ENCODE peak calls at places on chromosomes 16 and 17, in six cellular contexts. One of them, this sample, is unnamed.

GRCh38 chr16:84569382-84569987 is 48.4 kb downstream of the COTL1 start:
- DNase-seq in fibroblast of lung: no peak
- DNase-seq in GM12878: peak; percentile 36
- DNase-seq in H9: no peak
- DNase-seq in K562: no peak
- DNase-seq in hepatocyte: peak; percentile 78
- DNase-seq in this sample: no peak

GRCh38 chr17:47423406-47424295 is 99.9 kb downstream of the EFCAB13 start:
- DNase-seq in fibroblast of lung: peak; percentile 17
- DNase-seq in GM12878: no peak
- DNase-seq in H9: peak; percentile 68
- DNase-seq in K562: no peak
- DNase-seq in hepatocyte: peak; percentile 56
- DNase-seq in this sample: no peak

GRCh38 chr17:10270258-10270657 is 71.9 kb upstream of the GAS7 start:
- DNase-seq in fibroblast of lung: no peak
- DNase-seq in GM12878: no peak
- DNase-seq in H9: no peak
- DNase-seq in K562: no peak
- DNase-seq in hepatocyte: no peak
- DNase-seq in this sample: no peak

GRCh38 chr17:74490716-74491115 is 24.3 kb downstream of the CD300A start:
- DNase-seq in fibroblast of lung: no peak
- DNase-seq in GM12878: no peak
- DNase-seq in H9: peak; percentile 24
- DNase-seq in K562: no peak
- DNase-seq in hepatocyte: no peak
- DNase-seq in this sample: no peak

GRCh38 chr17:11309850-11310249 is 68.8 kb downstream of the SHISA6 start:
- DNase-seq in fibroblast of lung: no peak
- DNase-seq in GM12878: no peak
- DNase-seq in H9: no peak
- DNase-seq in K562: no peak
- DNase-seq in hepatocyte: no peak
- DNase-seq in this sample: no peak

GRCh38 chr17:83180996-83181481 is 101.6 kb downstream of the METRNL start:
- DNase-seq in fibroblast of lung: no peak
- DNase-seq in GM12878: no peak
- DNase-seq in H9: peak; percentile 31
- DNase-seq in K562: no peak
- DNase-seq in hepatocyte: peak; percentile 2
- DNase-seq in this sample: peak; percentile 35

GRCh38 chr17:73497721-73498120 is 146.5 kb downstream of the SDK2 start:
- DNase-seq in fibroblast of lung: no peak
- DNase-seq in GM12878: no peak
- DNase-seq in H9: no peak
- DNase-seq in K562: no peak
- DNase-seq in hepatocyte: no peak
- DNase-seq in this sample: no peak

GRCh38 chr17:28384281-28385036 is 13.0 kb downstream of the SARM1 start:
- DNase-seq in fibroblast of lung: no peak
- DNase-seq in GM12878: no peak
- DNase-seq in H9: peak; percentile 75
- DNase-seq in K562: no peak
- DNase-seq in hepatocyte: peak; percentile 72
- DNase-seq in this sample: no peak

GRCh38 chr17:38563362-38564253 is 42.1 kb downstream of the SRCIN1 start:
- DNase-seq in fibroblast of lung: no peak
- DNase-seq in GM12878: no peak
- DNase-seq in H9: peak; percentile 94
- DNase-seq in K562: no peak
- DNase-seq in hepatocyte: no peak
- DNase-seq in this sample: no peak

GRCh38 chr16:4339909-4340308 is 11.2 kb downstream of the PAM16 start:
- DNase-seq in fibroblast of lung: no peak
- DNase-seq in GM12878: no peak
- DNase-seq in H9: no peak
- DNase-seq in K562: no peak
- DNase-seq in hepatocyte: peak; percentile 71
- DNase-seq in this sample: no peak

GRCh38 chr17:45262516-45263476 is 902 bp upstream of the SPATA32 start:
- DNase-seq in fibroblast of lung: peak; percentile 51
- DNase-seq in GM12878: no peak
- DNase-seq in H9: peak; percentile 36
- DNase-seq in K562: no peak
- DNase-seq in hepatocyte: no peak
- DNase-seq in this sample: no peak

GRCh38 chr17:78341559-78342437 is 18.1 kb downstream of the SOCS3 start:
- DNase-seq in fibroblast of lung: peak; percentile 83
- DNase-seq in GM12878: no peak
- DNase-seq in H9: peak; percentile 72
- DNase-seq in K562: peak; percentile 88
- DNase-seq in hepatocyte: peak; percentile 92
- DNase-seq in this sample: no peak
- TF ChIP-seq CTCF in fibroblast of lung: no peak
- TF ChIP-seq CTCF in GM12878: no peak
- TF ChIP-seq CTCF in H9: no peak
- TF ChIP-seq CTCF in K562: no peak
- TF ChIP-seq CTCF in hepatocyte: no peak
- TF ChIP-seq CTCF in this sample: no peak

GRCh38 chr17:18076941-18077340 is 10.8 kb upstream of the DRG2 start:
- DNase-seq in fibroblast of lung: peak; percentile 19
- DNase-seq in GM12878: no peak
- DNase-seq in H9: no peak
- DNase-seq in K562: no peak
- DNase-seq in hepatocyte: no peak
- DNase-seq in this sample: no peak
- H2AFZ ChIP-seq in fibroblast of lung: no peak overlapping the region
- H2AFZ ChIP-seq in GM12878: no peak overlapping the region
- H2AFZ ChIP-seq in H9: no peak overlapping the region
- H2AFZ ChIP-seq in K562: peak overlapping the region; percentile 47
- H2AFZ ChIP-seq in hepatocyte: no peak overlapping the region
- H2AFZ ChIP-seq in this sample: peak overlapping the region; percentile 3

DNA sequence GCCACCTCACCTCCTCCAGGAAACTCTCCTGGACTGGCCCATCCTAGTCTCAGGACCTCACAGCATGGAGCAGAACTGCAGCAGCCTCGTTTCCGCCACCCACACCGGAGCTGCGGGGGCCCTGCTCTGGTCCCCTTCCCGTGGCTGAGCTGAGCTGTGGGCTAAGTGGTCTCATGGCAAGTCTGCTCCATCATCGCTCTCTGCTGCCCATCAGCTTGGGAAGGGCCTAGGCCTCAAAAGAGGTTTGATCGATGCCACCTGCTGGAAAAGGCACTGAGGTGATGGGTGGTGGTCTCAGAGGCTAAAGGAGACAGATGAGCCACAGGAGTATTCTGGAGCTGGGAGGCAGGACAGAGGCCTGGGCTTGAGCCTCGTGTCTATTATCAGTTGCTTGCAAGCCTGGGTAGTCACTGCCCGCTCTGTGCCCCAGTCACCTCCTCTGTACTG is 1.8 kb downstream of the ITGAE start:
- DNase-seq in fibroblast of lung: no peak
- DNase-seq in GM12878: no peak
- DNase-seq in H9: peak; percentile 54
- DNase-seq in K562: no peak
- DNase-seq in hepatocyte: no peak
- DNase-seq in this sample: no peak
- TF ChIP-seq CTCF in fibroblast of lung: no peak
- TF ChIP-seq CTCF in GM12878: no peak
- TF ChIP-seq CTCF in H9: peak; percentile 34
- TF ChIP-seq CTCF in K562: no peak
- TF ChIP-seq CTCF in hepatocyte: no peak
- TF ChIP-seq CTCF in this sample: no peak

DNA sequence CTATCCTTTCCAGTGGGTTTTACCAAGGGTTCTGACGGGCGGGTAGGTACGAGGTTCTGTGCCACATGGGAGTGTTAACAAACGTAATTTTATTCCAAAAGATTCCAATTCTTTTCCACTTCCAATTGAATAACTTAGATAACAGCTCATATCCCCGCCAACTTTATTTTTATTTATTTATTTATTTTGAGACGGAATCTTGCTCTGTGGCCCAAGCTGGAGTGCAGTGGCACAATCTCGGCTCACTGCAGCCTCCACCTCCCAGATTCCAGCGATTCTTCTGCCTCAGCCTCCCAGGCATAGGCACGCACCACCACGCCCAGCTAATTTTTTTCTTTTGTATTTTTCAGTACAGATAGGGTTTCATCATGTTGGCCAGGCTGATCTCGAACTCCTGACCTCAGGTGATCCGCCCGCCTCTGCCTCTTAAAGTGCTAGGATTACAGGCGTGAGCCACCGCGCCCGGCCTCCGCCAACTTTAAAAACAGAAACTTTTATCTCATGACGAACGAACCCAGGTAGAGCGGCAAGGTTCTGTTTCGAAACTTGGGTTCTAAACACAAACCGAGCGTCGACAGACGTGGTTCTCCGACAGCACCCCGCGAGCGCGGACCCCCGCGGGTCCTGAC is 621 bp downstream of the ECI1 start:
- DNase-seq in fibroblast of lung: peak; percentile 22
- DNase-seq in GM12878: no peak
- DNase-seq in H9: no peak
- DNase-seq in K562: no peak
- DNase-seq in hepatocyte: no peak
- DNase-seq in this sample: no peak
- H2AFZ ChIP-seq in fibroblast of lung: no peak overlapping the region
- H2AFZ ChIP-seq in GM12878: peak overlapping the region; percentile 60
- H2AFZ ChIP-seq in H9: no peak overlapping the region
- H2AFZ ChIP-seq in K562: peak overlapping the region; percentile 38
- H2AFZ ChIP-seq in hepatocyte: peak overlapping the region; percentile 66
- H2AFZ ChIP-seq in this sample: peak overlapping the region; percentile 18

GRCh38 chr17:72353502-72353901 is 232.7 kb downstream of the SOX9 start:
- DNase-seq in fibroblast of lung: peak; percentile 76
- DNase-seq in GM12878: no peak
- DNase-seq in H9: no peak
- DNase-seq in K562: no peak
- DNase-seq in hepatocyte: no peak
- DNase-seq in this sample: no peak
- TF ChIP-seq CTCF in fibroblast of lung: no peak
- TF ChIP-seq CTCF in GM12878: no peak
- TF ChIP-seq CTCF in H9: no peak
- TF ChIP-seq CTCF in K562: no peak
- TF ChIP-seq CTCF in hepatocyte: no peak
- TF ChIP-seq CTCF in this sample: no peak